ENCODE peak calls at places on chromosome 1, in six cellular contexts. N is ELR, I is H9, A is NAMALWA, D is D721Med, S is upper lobe of right lung. E is an unnamed sample.

GRCh38 chr1:42904437-42904836 is 54.2 kb downstream of the SLC2A1 start:
- DNase-seq in A (no peak), D (no peak), N (no peak), S (no peak), I (no peak), E (no peak)

GRCh38 chr1:245683377-245683716 is 528.6 kb downstream of the KIF26B start:
- DNase-seq in N (no peak), I (no peak), S (no peak), A (no peak), D (no peak), E (no peak)

GRCh38 chr1:248858096-248858890 is 592 bp downstream of the ZNF692 start:
- DNase-seq in D (no peak), I (peak; percentile 81), S (peak; percentile 90), N (peak; percentile 80), A (peak; percentile 83), E (peak; percentile 81)

GRCh38 chr1:78491311-78492071 is 717 bp downstream of the PTGFR start:
- DNase-seq in N (peak; percentile 85), S (peak; percentile 63), I (peak; percentile 47), D (no peak), A (no peak), E (peak; percentile 14)

GRCh38 chr1:185449378-185450101 is 132.5 kb upstream of the IVNS1ABP start:
- DNase-seq in D (no peak), S (no peak), N (no peak), A (no peak), I (no peak), E (no peak)

GRCh38 chr1:111943056-111943455 is 46.4 kb downstream of the KCND3 start:
- DNase-seq in N (no peak), I (no peak), A (no peak), S (no peak), D (no peak), E (no peak)

GRCh38 chr1:174017231-174017970 is 4.8 kb downstream of the RC3H1 start:
- DNase-seq in N (no peak), S (no peak), A (no peak), I (no peak), D (no peak), E (no peak)

GRCh38 chr1:32753532-32754281 is 51.1 kb upstream of the SYNC start:
- DNase-seq in A (peak; percentile 85), I (peak; percentile 91), N (peak; percentile 73), S (peak; percentile 88), D (peak; percentile 99), E (no peak)

GRCh38 chr1:201603613-201604232 is 64.8 kb downstream of the NAV1 start:
- DNase-seq in S (no peak), A (no peak), N (peak; percentile 19), I (no peak), D (no peak), E (no peak)

GRCh38 chr1:54428838-54429513 is 22.8 kb upstream of the SSBP3 start:
- DNase-seq in A (no peak), N (no peak), I (no peak), S (peak; percentile 12), D (no peak), E (no peak)

GRCh38 chr1:26894263-26894662 is 4.2 kb upstream of the GPN2 start:
- DNase-seq in S (no peak), A (no peak), D (no peak), I (no peak), N (no peak), E (no peak)

GRCh38 chr1:7229696-7230095 is 444.4 kb downstream of the CAMTA1 start:
- DNase-seq in A (no peak), I (no peak), S (no peak), N (peak; percentile 62), D (no peak), E (no peak)

GRCh38 chr1:42931108-42931539 is 27.5 kb downstream of the SLC2A1 start:
- DNase-seq in N (peak; percentile 66), S (peak; percentile 67), A (peak; percentile 70), D (peak; percentile 93), I (peak; percentile 79), E (peak; percentile 89)

GRCh38 chr1:182264187-182264586 is 127.4 kb downstream of the GLUL start:
- DNase-seq in A (no peak), I (no peak), N (no peak), S (no peak), D (no peak), E (no peak)

GRCh38 chr1:247445775-247446364 is 12.0 kb downstream of the OR2B11 start:
- DNase-seq in N (no peak), S (no peak), I (no peak), A (no peak), D (no peak), E (no peak)

E was measured in HuH-7.